ENCODE peak calls at places on chromosomes 12 and 14, in seven cellular contexts. M is mesendoderm, B is trophoblast cell, F is IMR-90, X is neuronal stem cell, C is H1, T is mesenchymal stem cell. Y is an unnamed sample.
A peak's percentile ranks its signal among the peaks of the same experiment; 100 is the strongest.

GRCh38 chr12:52119398-52120254 is 40.1 kb downstream of the SMIM41 start:
- DNase-seq in T (peak; percentile 31), F (no peak), B (peak; percentile 38), C (peak; percentile 65), X (peak; percentile 64), M (peak; percentile 90), Y (peak; percentile 96)

GRCh38 chr12:56941299-56942017 is 7.2 kb upstream of the SDR9C7 start:
- DNase-seq in F (peak; percentile 50), C (no peak), X (no peak), B (peak; percentile 32), T (peak; percentile 69), M (peak; percentile 5), Y (peak; percentile 33)

GRCh38 chr14:67245104-67245503 is 3.9 kb downstream of the PALS1 start:
- DNase-seq in F (no peak), T (no peak), M (no peak), C (no peak), X (no peak), B (no peak), Y (no peak)

GRCh38 chr14:100076133-100076532 is 10.9 kb downstream of the EVL start:
- DNase-seq in C (peak; percentile 17), F (peak; percentile 40), M (peak; percentile 94), X (no peak), B (peak; percentile 88), T (peak; percentile 65), Y (peak; percentile 81)

GRCh38 chr14:90886297-90886830 is 70.1 kb upstream of the TTC7B start:
- DNase-seq in M (no peak), C (no peak), F (no peak), T (no peak), X (no peak), B (no peak), Y (no peak)

GRCh38 chr14:79701371-79701770 is 509.9 kb downstream of the DIO2 start:
- DNase-seq in X (no peak), T (no peak), B (no peak), C (no peak), M (no peak), F (peak; percentile 3), Y (no peak)

GRCh38 chr12:100437038-100437841 is 36.4 kb upstream of the NR1H4 start:
- DNase-seq in B (no peak), F (no peak), T (no peak), X (no peak), C (no peak), M (no peak), Y (no peak)

GRCh38 chr12:87157791-87158190 is 871.4 kb downstream of the C12orf50 start:
- DNase-seq in B (peak; percentile 60), M (peak; percentile 86), F (peak; percentile 97), T (peak; percentile 91), C (peak; percentile 27), X (no peak), Y (no peak)

GRCh38 chr14:36344211-36344610 is 23.8 kb upstream of the MBIP start:
- DNase-seq in B (no peak), X (no peak), F (peak; percentile 10), T (no peak), M (peak; percentile 8), C (no peak), Y (no peak)

GRCh38 chr14:65850429-65851145 is 438.1 kb downstream of the FUT8 start:
- DNase-seq in B (no peak), M (no peak), X (no peak), T (no peak), C (no peak), F (no peak), Y (no peak)

GRCh38 chr12:78636253-78636855 is 228.2 kb upstream of the SYT1 start:
- DNase-seq in C (no peak), T (no peak), X (no peak), M (no peak), B (no peak), F (no peak), Y (no peak)

GRCh38 chr12:78824918-78825317 is 39.7 kb upstream of the SYT1 start:
- DNase-seq in B (no peak), C (no peak), M (no peak), T (no peak), F (no peak), X (no peak), Y (no peak)

GRCh38 chr12:116773276-116773731 is 35.2 kb downstream of the RNFT2 start:
- DNase-seq in B (no peak), X (no peak), M (peak; percentile 68), T (no peak), F (no peak), C (no peak), Y (peak; percentile 55)

GRCh38 chr14:97975960-97976359 is 1178.8 kb downstream of the VRK1 start:
- DNase-seq in T (no peak), B (no peak), M (no peak), F (no peak), X (no peak), C (no peak), Y (no peak)

GRCh38 chr14:102513899-102514772 is 4.6 kb upstream of the ANKRD9 start:
- DNase-seq in F (no peak), C (no peak), T (no peak), X (no peak), M (no peak), B (no peak), Y (no peak)

GRCh38 chr12:52585951-52586350 is 12.3 kb upstream of the KRT74 start:
- DNase-seq in F (no peak), X (no peak), B (no peak), C (no peak), M (no peak), T (no peak), Y (peak; percentile 22)

GRCh38 chr12:115597157-115597712 is 680.3 kb downstream of the MED13L start:
- DNase-seq in C (no peak), B (peak; percentile 77), F (peak; percentile 35), T (peak; percentile 61), M (peak; percentile 54), X (no peak), Y (no peak)

GRCh38 chr14:105537580-105538474 is 11.4 kb downstream of the TMEM121 start:
- DNase-seq in M (peak; percentile 13), F (no peak), C (no peak), T (no peak), B (peak; percentile 52), X (no peak), Y (peak; percentile 52)

GRCh38 chr14:21825147-21825743 is 151.6 kb upstream of the OR4E1 start:
- DNase-seq in T (peak; percentile 11), F (peak; percentile 4), X (peak; percentile 17), C (no peak), B (no peak), M (peak; percentile 87), Y (peak; percentile 69)

GRCh38 chr14:68621400-68622365 is 171.2 kb downstream of the ZFP36L1 start:
- DNase-seq in T (peak; percentile 94), X (no peak), F (peak; percentile 79), B (no peak), M (no peak), C (no peak), Y (no peak)

GRCh38 chr12:46217686-46218508 is 50.9 kb downstream of the SLC38A1 start:
- DNase-seq in T (no peak), X (no peak), M (no peak), C (no peak), B (no peak), F (no peak), Y (no peak)

GRCh38 chr12:4626543-4626942 is 22.3 kb downstream of the AKAP3 start:
- DNase-seq in M (no peak), B (no peak), T (no peak), F (no peak), C (no peak), X (no peak), Y (no peak)

GRCh38 chr12:2825133-2825532 is 9.7 kb downstream of the NRIP2 start:
- DNase-seq in X (no peak), F (no peak), B (no peak), M (peak; percentile 47), C (no peak), T (no peak), Y (peak; percentile 72)

GRCh38 chr12:1509703-1510395 is 84.5 kb downstream of the FBXL14 start:
- DNase-seq in M (no peak), F (no peak), X (no peak), T (peak; percentile 27), B (no peak), C (no peak), Y (peak; percentile 28)
- H3K4ac ChIP-seq in M (no peak overlapping the region), F (peak overlapping the region; percentile 56), X (no peak overlapping the region), T (no peak overlapping the region), B (no peak overlapping the region), C (no peak overlapping the region), Y (no peak overlapping the region)

GRCh38 chr12:71477046-71477445 is 37.4 kb downstream of the LGR5 start:
- DNase-seq in F (no peak), B (no peak), M (no peak), X (no peak), C (no peak), T (peak; percentile 4), Y (no peak)
- H3K4ac ChIP-seq in F (peak overlapping the region; percentile 58), B (no peak overlapping the region), M (no peak overlapping the region), X (no peak overlapping the region), C (no peak overlapping the region), T (peak overlapping the region; percentile 15), Y (no peak overlapping the region)

GRCh38 chr14:20559461-20559904 is 1.4 kb downstream of the RNASE9 start:
- DNase-seq in X (no peak), M (no peak), C (peak; percentile 34), F (no peak), T (no peak), B (no peak), Y (no peak)
- H3K4ac ChIP-seq in X (no peak overlapping the region), M (no peak overlapping the region), C (no peak overlapping the region), F (no peak overlapping the region), T (no peak overlapping the region), B (no peak overlapping the region), Y (no peak overlapping the region)

GRCh38 chr14:38752750-38753149 is 350.3 kb downstream of the SEC23A start:
- DNase-seq in T (no peak), F (no peak), C (no peak), X (no peak), B (no peak), M (no peak), Y (no peak)

GRCh38 chr14:38743941-38744611 is 359.0 kb downstream of the SEC23A start:
- DNase-seq in X (no peak), B (no peak), F (no peak), T (no peak), M (no peak), C (no peak), Y (no peak)

GRCh38 chr14:38751459-38751858 is 351.6 kb downstream of the SEC23A start:
- DNase-seq in C (no peak), B (no peak), T (no peak), M (no peak), X (no peak), F (no peak), Y (no peak)

GRCh38 chr14:38755036-38755435 is 348.0 kb downstream of the SEC23A start:
- DNase-seq in T (no peak), X (peak; percentile 21), F (no peak), B (no peak), C (no peak), M (peak; percentile 79), Y (no peak)

GRCh38 chr14:38749936-38750335 is 353.1 kb downstream of the SEC23A start:
- DNase-seq in B (no peak), C (no peak), T (no peak), F (no peak), X (no peak), M (no peak), Y (no peak)
- H3K4ac ChIP-seq in B (no peak overlapping the region), C (no peak overlapping the region), T (no peak overlapping the region), F (no peak overlapping the region), X (no peak overlapping the region), M (no peak overlapping the region), Y (no peak overlapping the region)

GRCh38 chr14:77142289-77142814 is 761 bp upstream of the ZDHHC22 start:
- DNase-seq in F (no peak), T (no peak), M (peak; percentile 84), C (no peak), B (no peak), X (no peak), Y (no peak)
- H3K4ac ChIP-seq in F (no peak overlapping the region), T (no peak overlapping the region), M (no peak overlapping the region), C (no peak overlapping the region), B (no peak overlapping the region), X (no peak overlapping the region), Y (no peak overlapping the region)

GRCh38 chr14:28913056-28913455 is 146.5 kb downstream of the FOXG1 start:
- DNase-seq in M (no peak), F (no peak), B (no peak), T (no peak), X (no peak), C (no peak), Y (no peak)
- H3K4ac ChIP-seq in M (no peak overlapping the region), F (no peak overlapping the region), B (no peak overlapping the region), T (no peak overlapping the region), X (no peak overlapping the region), C (no peak overlapping the region), Y (no peak overlapping the region)

Y was measured in H9.